ENCODE peak calls at places on chromosomes 2 and 18, in six cellular contexts. L is left lung, T is fibroblast of lung, U is colonic mucosa, W is transverse colon, Y is stomach. N is an unnamed sample. For H3K27me3, the result is how much of the 10 kb centered on the place peaks cover.

GRCh38 chr2:62178741-62179271 is 17.1 kb upstream of the B3GNT2 start:
- DNase-seq in L (no peak), T (no peak), U (no peak), W (no peak), Y (no peak), N (no peak)

GRCh38 chr2:85585781-85586105 is 1.5 kb downstream of the VAMP5 start:
- DNase-seq in L (no peak), T (peak), U (no peak), W (no peak), Y (no peak), N (no peak)

GRCh38 chr2:235330775-235331438 is 162.9 kb upstream of the AGAP1 start:
- DNase-seq in L (no peak), T (peak), U (no peak), W (no peak), Y (no peak), N (no peak)

GRCh38 chr18:44564922-44565321 is 115.8 kb upstream of the SETBP1 start:
- DNase-seq in L (no peak), T (peak), U (no peak), W (no peak), Y (no peak), N (no peak)

GRCh38 chr2:76188334-76188733 is 477.6 kb upstream of the GCFC2 start:
- DNase-seq in L (no peak), T (no peak), U (no peak), W (no peak), Y (no peak), N (no peak)

GRCh38 chr18:74994502-74995403 is 214.2 kb downstream of the PTGR3 start:
- DNase-seq in L (no peak), T (peak), U (no peak), W (peak), Y (no peak), N (no peak)

GRCh38 chr18:77208969-77209368 is 40.7 kb upstream of the GALR1 start:
- DNase-seq in L (peak), T (peak), U (no peak), W (peak), Y (peak), N (no peak)

GRCh38 chr18:74996055-74996454 is 212.9 kb downstream of the PTGR3 start:
- DNase-seq in L (no peak), T (no peak), U (no peak), W (no peak), Y (no peak), N (no peak)

GRCh38 chr2:201962766-201963555 is 70.7 kb upstream of the FZD7 start:
- DNase-seq in L (no peak), T (no peak), U (no peak), W (no peak), Y (no peak), N (no peak)

GRCh38 chr2:127415593-127416485 is 2.4 kb upstream of the PROC start:
- DNase-seq in L (peak), T (no peak), U (peak), W (peak), Y (peak), N (peak)

GRCh38 chr18:607930-608329 is 11.1 kb downstream of the CLUL1 start:
- DNase-seq in L (no peak), T (no peak), U (no peak), W (no peak), Y (no peak), N (no peak)

GRCh38 chr2:146659976-146660375 is 1184.9 kb upstream of the ACVR2A start:
- DNase-seq in L (no peak), T (no peak), U (no peak), W (no peak), Y (no peak), N (no peak)

GRCh38 chr2:187942876-187943275 is 348.8 kb upstream of the GULP1 start:
- DNase-seq in L (no peak), T (peak), U (no peak), W (no peak), Y (no peak), N (no peak)

GRCh38 chr2:69616755-69617154 is 26.8 kb downstream of the AAK1 start:
- DNase-seq in L (no peak), T (no peak), U (no peak), W (no peak), Y (no peak), N (peak)

GRCh38 chr2:111692311-111692710 is 191.7 kb downstream of the ANAPC1 start:
- DNase-seq in L (no peak), T (no peak), U (no peak), W (no peak), Y (no peak), N (no peak)

GRCh38 chr2:170292415-170292814 is 114.5 kb downstream of the MYO3B start:
- DNase-seq in L (no peak), T (no peak), U (no peak), W (no peak), Y (no peak), N (no peak)

GRCh38 chr2:180872256-180872655 is 108.1 kb upstream of the UBE2E3 start:
- DNase-seq in L (no peak), T (peak), U (no peak), W (no peak), Y (no peak), N (no peak)

GRCh38 chr2:46148369-46148736 is 148.9 kb upstream of the EPAS1 start:
- DNase-seq in L (no peak), T (no peak), U (no peak), W (no peak), Y (no peak), N (no peak)

GRCh38 chr2:200383380-200384110 is 77.1 kb downstream of the SPATS2L start:
- DNase-seq in L (no peak), T (peak), U (no peak), W (no peak), Y (no peak), N (no peak)

GRCh38 chr2:120013569-120014223 is 819 bp downstream of the EPB41L5 start:
- DNase-seq in L (no peak), T (no peak), U (peak), W (peak), Y (no peak), N (no peak)

GRCh38 chr2:55155764-55156221 is 76.3 kb downstream of the CLHC1 start:
- DNase-seq in L (no peak), T (peak), U (no peak), W (no peak), Y (no peak), N (no peak)

GRCh38 chr18:48197819-48198218 is 211.4 kb downstream of the ZBTB7C start:
- DNase-seq in L (no peak), T (no peak), U (no peak), W (no peak), Y (no peak), N (no peak)

GRCh38 chr2:242085941-242086621 is 216.6 kb downstream of the RTP5 start:
- DNase-seq in L (peak), T (peak), U (no peak), W (peak), Y (peak), N (no peak)

GRCh38 chr2:98734157-98734556 is 3.2 kb upstream of the MGAT4A start:
- DNase-seq in L (no peak), T (no peak), U (no peak), W (no peak), Y (no peak), N (no peak)

GRCh38 chr2:191289049-191289448 is 43.8 kb downstream of the MYO1B start:
- DNase-seq in L (no peak), T (no peak), U (no peak), W (no peak), Y (no peak), N (no peak)

GRCh38 chr18:43279015-43279758 is 1.9 kb upstream of the SYT4 start:
- DNase-seq in L (no peak), T (peak), U (no peak), W (no peak), Y (no peak), N (no peak)

GRCh38 chr2:177767768-177768167 is 304.8 kb downstream of the PDE11A start:
- DNase-seq in L (no peak), T (no peak), U (no peak), W (no peak), Y (no peak), N (no peak)

GRCh38 chr2:192700934-192701333 is 506.2 kb upstream of the TMEFF2 start:
- DNase-seq in L (no peak), T (no peak), U (no peak), W (no peak), Y (no peak), N (no peak)

GRCh38 chr2:168731550-168732128 is 70.8 kb upstream of the NOSTRIN start:
- DNase-seq in L (no peak), T (no peak), U (no peak), W (no peak), Y (no peak), N (no peak)

GRCh38 chr2:220228310-220229006 is 601.0 kb downstream of the SLC4A3 start:
- DNase-seq in L (peak), T (peak), U (no peak), W (no peak), Y (no peak), N (no peak)

GRCh38 chr2:220224711-220225519 is 597.5 kb downstream of the SLC4A3 start:
- DNase-seq in L (no peak), T (peak), U (no peak), W (no peak), Y (no peak), N (no peak)

GRCh38 chr2:220226541-220226940 is 599.1 kb downstream of the SLC4A3 start:
- DNase-seq in L (no peak), T (no peak), U (no peak), W (no peak), Y (no peak), N (no peak)

GRCh38 chr2:220227272-220227920 is 600.0 kb downstream of the SLC4A3 start:
- DNase-seq in L (no peak), T (peak), U (no peak), W (no peak), Y (no peak), N (no peak)

DNA sequence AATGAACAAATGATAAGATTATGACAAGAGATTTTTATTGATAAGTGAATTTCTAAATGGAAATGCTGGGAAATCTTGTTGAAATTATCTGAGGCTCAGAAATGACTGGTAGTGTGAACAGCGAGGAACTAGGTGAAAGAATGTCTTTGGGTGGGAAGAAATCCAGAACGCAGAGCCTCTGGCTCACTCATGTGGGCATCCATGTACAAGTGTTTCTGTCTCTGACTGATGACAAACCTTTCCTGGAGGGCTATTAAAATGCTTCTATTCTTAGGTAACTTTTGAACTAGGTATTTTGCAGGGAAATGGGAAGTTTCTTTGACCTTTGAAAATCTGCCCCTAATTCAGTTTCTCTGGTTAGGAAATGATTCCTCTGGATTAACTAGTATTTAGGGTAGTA is 598.6 kb downstream of the SLC4A3 start:
- DNase-seq in L (no peak), T (no peak), U (no peak), W (no peak), Y (no peak), N (no peak)
- H3K27ac ChIP-seq in L (no peak), T (no peak), U (no peak), W (no peak), Y (no peak), N (no peak)

GRCh38 chr2:176136375-176137248 is 7.1 kb downstream of the HOXD8 start:
- DNase-seq in L (no peak), T (no peak), U (peak), W (peak), Y (no peak), N (no peak)

GRCh38 chr2:176137249-176137573 is 7.7 kb downstream of the HOXD8 start:
- DNase-seq in L (no peak), T (no peak), U (no peak), W (no peak), Y (no peak), N (no peak)

GRCh38 chr2:176133366-176133765 is 3.9 kb downstream of the HOXD8 start:
- DNase-seq in L (no peak), T (no peak), U (no peak), W (no peak), Y (no peak), N (no peak)

GRCh38 chr2:176134045-176134444 is 4.5 kb downstream of the HOXD8 start:
- DNase-seq in L (no peak), T (no peak), U (no peak), W (no peak), Y (no peak), N (no peak)

GRCh38 chr2:176134978-176135575 is 5.6 kb downstream of the HOXD8 start:
- DNase-seq in L (no peak), T (no peak), U (no peak), W (no peak), Y (no peak), N (no peak)
- TF ChIP-seq CTCF in L (no peak), T (no peak), U (no peak), W (no peak), Y (no peak), N (no peak)

GRCh38 chr2:237348281-237348865 is 65.6 kb downstream of the COL6A3 start:
- DNase-seq in L (no peak), T (no peak), U (no peak), W (no peak), Y (no peak), N (no peak)

GRCh38 chr2:237344972-237345870 is 68.7 kb downstream of the COL6A3 start:
- DNase-seq in L (no peak), T (no peak), U (no peak), W (no peak), Y (no peak), N (no peak)

GRCh38 chr2:237350070-237350469 is 63.9 kb downstream of the COL6A3 start:
- DNase-seq in L (no peak), T (no peak), U (no peak), W (no peak), Y (no peak), N (no peak)

GRCh38 chr2:237343993-237344392 is 70.0 kb downstream of the COL6A3 start:
- DNase-seq in L (no peak), T (no peak), U (no peak), W (no peak), Y (no peak), N (no peak)

GRCh38 chr2:237345891-237346640 is 67.9 kb downstream of the COL6A3 start:
- DNase-seq in L (no peak), T (no peak), U (no peak), W (no peak), Y (no peak), N (no peak)
- H3K27me3 ChIP-seq in L (under half), T (under half), U (under half), W (under half), Y (under half), N (under half)

DNA sequence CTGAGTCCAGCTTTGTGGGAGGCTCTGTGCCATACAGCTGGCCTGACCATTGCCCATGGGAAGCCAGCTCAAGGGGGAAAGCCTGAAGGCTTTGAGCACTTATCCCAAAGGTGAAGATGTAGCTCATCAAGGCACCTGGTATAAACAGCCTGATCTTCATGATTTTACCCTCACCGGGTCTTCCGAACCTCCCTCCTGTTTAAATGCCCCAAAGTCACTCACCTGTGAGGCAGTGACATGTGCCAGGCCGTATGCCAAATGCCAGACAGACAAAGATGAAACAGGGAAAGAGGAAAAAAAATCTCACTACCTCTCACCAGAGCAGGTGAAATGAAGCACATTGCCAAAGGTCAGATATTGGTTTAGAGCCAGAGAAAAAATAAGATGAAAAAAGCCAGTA is 62.8 kb upstream of the ITSN2 start:
- DNase-seq in L (no peak), T (no peak), U (no peak), W (no peak), Y (no peak), N (no peak)
- H3K27ac ChIP-seq in L (no peak), T (no peak), U (no peak), W (no peak), Y (no peak), N (no peak)

DNA sequence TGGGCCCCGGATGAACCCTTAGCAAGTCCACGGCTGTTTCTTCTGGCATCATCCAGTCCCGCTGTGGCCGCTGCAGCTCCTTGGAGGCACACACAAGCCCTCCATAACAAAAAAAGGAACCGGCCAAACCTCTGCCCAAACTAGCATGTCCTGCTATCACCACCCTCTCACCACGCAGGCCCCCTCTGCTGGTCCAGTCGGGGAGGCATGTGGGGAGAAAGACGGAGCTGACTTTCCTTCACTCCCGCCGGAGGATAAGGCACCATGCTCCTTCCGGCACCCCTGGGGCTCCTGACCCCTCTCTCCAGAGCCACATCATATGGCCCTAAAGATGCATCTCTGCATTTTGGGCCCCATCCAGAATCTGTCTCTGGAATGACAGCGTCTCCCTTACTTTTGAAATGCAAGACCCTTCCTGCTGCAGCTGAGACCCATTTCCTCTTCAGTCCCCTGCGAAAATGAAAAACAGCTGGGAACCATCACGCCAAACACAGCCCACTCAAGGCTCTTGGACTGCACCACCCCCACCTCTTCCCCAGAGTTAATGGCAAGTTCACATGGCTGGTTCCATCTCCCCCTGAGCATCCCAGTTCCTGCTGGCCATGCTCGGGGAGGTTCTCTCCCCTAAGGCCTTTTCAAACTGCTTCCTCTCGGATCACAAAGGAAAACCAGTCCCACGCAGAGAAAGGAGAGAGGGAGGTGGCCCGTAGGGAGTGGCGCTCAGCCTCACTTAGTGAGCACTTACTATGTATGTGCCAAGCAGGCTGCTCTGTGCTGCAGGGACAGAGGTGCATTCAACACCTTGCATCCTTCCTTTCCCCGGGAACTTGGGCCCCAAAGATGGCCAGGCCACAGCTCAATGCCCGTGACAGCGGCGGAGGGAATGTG is 35.2 kb upstream of the MLPH start:
- DNase-seq in L (no peak), T (peak), U (no peak), W (no peak), Y (no peak), N (no peak)
- TF ChIP-seq CTCF in L (no peak), T (peak), U (no peak), W (no peak), Y (no peak), N (no peak)